ENCODE peak calls at places on chromosome 10, in nine cellular contexts. Y, L, K, F, G, O, V, P and Z are unnamed samples.

GRCh38 chr10:24898501-24898900 is 53.9 kb downstream of the PRTFDC1 start:
- DNase-seq in Y (no peak), O (no peak), F (no peak), G (no peak), V (no peak), K (no peak), P (no peak), L (no peak), Z (no peak)

GRCh38 chr10:65123120-65123519 is 1601.9 kb downstream of the REEP3 start:
- DNase-seq in G (no peak), L (no peak), Y (no peak), F (no peak), O (no peak), P (no peak), V (no peak), K (no peak), Z (no peak)

GRCh38 chr10:79928028-79928583 is 20.8 kb downstream of the SFTPD start:
- DNase-seq in P (no peak), F (no peak), K (no peak), G (no peak), V (no peak), L (no peak), O (no peak), Y (no peak), Z (no peak)

GRCh38 chr10:639751-640672 is 49.5 kb downstream of the DIP2C start:
- DNase-seq in G (no peak), P (no peak), K (peak; percentile 64), Y (no peak), O (no peak), V (no peak), F (no peak), L (no peak), Z (no peak)

GRCh38 chr10:72702868-72703581 is 11.1 kb downstream of the MCU start:
- DNase-seq in L (no peak), V (no peak), O (peak; percentile 94), K (no peak), Y (no peak), P (no peak), G (no peak), F (no peak), Z (peak; percentile 87)

GRCh38 chr10:126013489-126014281 is 117.3 kb downstream of the FANK1 start:
- DNase-seq in K (no peak), G (no peak), V (no peak), P (no peak), F (no peak), O (peak; percentile 67), L (no peak), Y (no peak), Z (peak; percentile 1)

GRCh38 chr10:84511106-84511505 is 182.7 kb downstream of the CCSER2 start:
- DNase-seq in O (no peak), Y (no peak), K (no peak), G (no peak), F (no peak), P (no peak), V (no peak), L (no peak), Z (peak; percentile 11)

GRCh38 chr10:127148066-127148932 is 48.1 kb downstream of the INSYN2A start:
- DNase-seq in K (no peak), Y (no peak), G (no peak), L (no peak), V (no peak), O (peak; percentile 86), F (no peak), P (no peak), Z (no peak)

GRCh38 chr10:45592926-45593325 is 79.6 kb downstream of the ZFAND4 start:
- DNase-seq in F (no peak), O (no peak), Y (no peak), V (no peak), L (no peak), P (no peak), K (no peak), G (no peak), Z (no peak)

GRCh38 chr10:9825491-9826018 is 1192.1 kb upstream of the CELF2 start:
- DNase-seq in V (peak; percentile 3), Y (peak; percentile 75), G (no peak), O (no peak), P (no peak), L (peak; percentile 28), F (no peak), K (no peak), Z (peak; percentile 53)

GRCh38 chr10:86300931-86301330 is 65.7 kb downstream of the GRID1 start:
- DNase-seq in L (no peak), Y (no peak), K (peak; percentile 41), P (no peak), F (no peak), V (no peak), O (no peak), G (no peak), Z (no peak)

GRCh38 chr10:86400705-86401587 is 34.4 kb upstream of the GRID1 start:
- DNase-seq in G (peak; percentile 49), P (peak; percentile 57), V (no peak), Y (no peak), K (peak; percentile 81), F (peak; percentile 60), L (peak; percentile 38), O (peak; percentile 28), Z (peak; percentile 59)

GRCh38 chr10:106011189-106011744 is 1153.2 kb downstream of the SORCS1 start:
- DNase-seq in Y (no peak), O (no peak), K (no peak), P (no peak), V (no peak), L (no peak), G (no peak), F (no peak), Z (no peak)

GRCh38 chr10:129448539-129448938 is 18.5 kb upstream of the MGMT start:
- DNase-seq in O (no peak), K (no peak), F (no peak), Y (no peak), L (no peak), P (no peak), G (no peak), V (no peak), Z (no peak)

GRCh38 chr10:50988792-50989191 is 85.5 kb upstream of the PRKG1 start:
- DNase-seq in P (no peak), G (no peak), L (no peak), F (no peak), O (peak; percentile 80), Y (no peak), K (no peak), V (no peak), Z (no peak)

GRCh38 chr10:57621466-57621865 is 646.2 kb downstream of the IPMK start:
- DNase-seq in L (no peak), G (no peak), V (no peak), O (no peak), P (no peak), Y (no peak), K (no peak), F (no peak), Z (no peak)